ENCODE peak calls at places on chromosomes 13 and 19, in four cellular contexts. G is mesenchymal stem cell, Q is neuronal stem cell, R is H1. S is an unnamed sample.

GRCh38 chr13:44685641-44686040 is 109.5 kb upstream of the TSC22D1 start:
- DNase-seq in Q (no peak), R (no peak), G (no peak), S (no peak)

GRCh38 chr19:52535831-52536800 is 8.6 kb downstream of the ZNF808 start:
- DNase-seq in R (peak), Q (peak), G (peak), S (peak)

GRCh38 chr13:111565400-111565799 is 245.0 kb downstream of the TEX29 start:
- DNase-seq in Q (no peak), R (no peak), G (no peak), S (no peak)

GRCh38 chr13:98171806-98172569 is 5.1 kb downstream of the RNF113B start:
- DNase-seq in Q (no peak), G (peak), R (no peak), S (no peak)

GRCh38 chr19:38175422-38175821 is 48.6 kb downstream of the DPF1 start:
- DNase-seq in G (no peak), R (no peak), Q (no peak), S (no peak)

GRCh38 chr19:40466219-40467006 is at the start of gene SPTBN4:
- DNase-seq in Q (no peak), R (peak), G (no peak), S (peak)

GRCh38 chr19:13428352-13428751 is 77.9 kb downstream of the CACNA1A start:
- DNase-seq in Q (no peak), R (peak), G (no peak), S (peak)

GRCh38 chr13:95335667-95336066 is 34.4 kb upstream of the ABCC4 start:
- DNase-seq in R (no peak), Q (no peak), G (no peak), S (no peak)

GRCh38 chr13:41900918-41901317 is 60.0 kb downstream of the VWA8 start:
- DNase-seq in G (no peak), Q (no peak), R (no peak), S (no peak)

GRCh38 chr19:34431681-34432402 is 3.7 kb downstream of the UBA2 start:
- DNase-seq in G (peak), Q (no peak), R (no peak), S (peak)

GRCh38 chr13:37621811-37622361 is 23.3 kb upstream of the POSTN start:
- DNase-seq in Q (no peak), G (peak), R (no peak), S (no peak)

GRCh38 chr13:71522976-71523517 is 344.0 kb downstream of the DACH1 start:
- DNase-seq in R (no peak), Q (no peak), G (no peak), S (no peak)

GRCh38 chr19:4506449-4507149 is 11.7 kb downstream of the PLIN4 start:
- DNase-seq in Q (no peak), G (peak), R (no peak), S (peak)

GRCh38 chr13:112893570-112894422 is 75.2 kb upstream of the MCF2L start:
- DNase-seq in Q (peak), R (peak), G (peak), S (no peak)

GRCh38 chr13:97189943-97190342 is 32.2 kb upstream of the MBNL2 start:
- DNase-seq in Q (no peak), G (no peak), R (no peak), S (no peak)

GRCh38 chr19:55641376-55642152 is 762 bp downstream of the ZNF580 start:
- DNase-seq in G (peak), R (no peak), Q (no peak), S (no peak)

GRCh38 chr13:31046711-31047279 is 114.3 kb downstream of the TEX26 start:
- DNase-seq in Q (no peak), R (no peak), G (peak), S (no peak)

GRCh38 chr19:5369962-5370367 is 29.4 kb upstream of the PTPRS start:
- DNase-seq in R (peak), Q (peak), G (peak), S (peak)

GRCh38 chr13:113874579-113875428 is 10.9 kb upstream of the GAS6 start:
- DNase-seq in R (no peak), G (no peak), Q (no peak), S (no peak)

GRCh38 chr19:3723883-3724282 is 15.7 kb downstream of the TJP3 start:
- DNase-seq in Q (no peak), G (no peak), R (no peak), S (no peak)

GRCh38 chr19:14496849-14497346 is 971 bp upstream of the GIPC1 start:
- DNase-seq in Q (no peak), G (no peak), R (no peak), S (peak)

GRCh38 chr13:110479648-110480047 is 81.9 kb downstream of the RAB20 start:
- DNase-seq in Q (no peak), G (no peak), R (no peak), S (no peak)

GRCh38 chr19:47257411-47258169 is 1.3 kb downstream of the CCDC9 start:
- DNase-seq in G (no peak), R (no peak), Q (no peak), S (no peak)
- H2BK12ac ChIP-seq in G (no peak), R (peak), Q (no peak), S (peak)

GRCh38 chr13:67588607-67589006 is 358.5 kb upstream of the PCDH9 start:
- DNase-seq in R (no peak), Q (no peak), G (no peak), S (no peak)
- H3K4me3 ChIP-seq in R (no peak), Q (no peak), G (no peak), S (no peak)

GRCh38 chr19:42282036-42282762 is 13.1 kb downstream of the CIC start:
- DNase-seq in Q (no peak), R (peak), G (peak), S (no peak)
- H3K4ac ChIP-seq in Q (no peak), R (peak), G (peak), S (no peak)

DNA sequence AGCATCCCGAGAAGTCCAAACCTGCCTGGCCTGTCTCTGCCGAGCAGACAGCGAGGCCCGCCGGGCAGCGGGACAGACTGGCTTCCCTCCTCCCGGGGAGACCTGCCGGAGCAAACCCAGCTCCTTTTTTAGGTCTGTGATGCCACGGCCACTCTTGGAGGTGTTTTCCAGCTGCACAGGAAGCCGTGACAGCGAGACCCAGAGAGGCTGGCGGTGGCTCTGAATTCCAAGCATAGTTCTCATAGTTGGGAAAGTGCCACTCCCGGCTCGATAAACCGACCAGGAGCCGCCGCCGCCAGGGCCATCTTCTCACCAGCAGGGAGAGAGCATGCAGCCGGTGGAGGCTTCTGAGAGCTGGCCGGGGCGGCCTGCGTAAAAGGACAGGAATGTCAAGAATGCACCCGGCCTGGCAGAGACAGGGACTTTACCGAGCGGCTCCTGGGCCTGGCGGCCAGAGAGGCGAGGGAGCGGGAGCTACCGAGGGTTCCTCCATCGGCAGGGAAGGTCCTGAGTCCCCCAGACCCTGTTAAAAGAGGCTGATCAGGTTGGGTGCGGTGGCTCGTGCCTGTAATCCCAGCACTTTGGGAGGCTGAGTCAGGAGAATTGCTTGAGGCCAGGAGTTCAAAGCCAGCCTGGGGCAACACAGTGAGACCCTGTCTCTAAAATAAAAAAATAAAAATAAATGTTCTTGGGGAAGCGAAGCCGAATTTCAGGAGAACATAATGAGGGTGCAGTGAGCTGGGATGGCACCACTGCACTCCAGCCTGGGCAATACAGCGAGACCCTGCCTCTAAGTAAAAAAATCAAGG is 64.9 kb downstream of the GADD45B start:
- DNase-seq in R (peak), G (peak), Q (peak), S (peak)
- H2BK12ac ChIP-seq in R (peak), G (peak), Q (no peak), S (peak)

DNA sequence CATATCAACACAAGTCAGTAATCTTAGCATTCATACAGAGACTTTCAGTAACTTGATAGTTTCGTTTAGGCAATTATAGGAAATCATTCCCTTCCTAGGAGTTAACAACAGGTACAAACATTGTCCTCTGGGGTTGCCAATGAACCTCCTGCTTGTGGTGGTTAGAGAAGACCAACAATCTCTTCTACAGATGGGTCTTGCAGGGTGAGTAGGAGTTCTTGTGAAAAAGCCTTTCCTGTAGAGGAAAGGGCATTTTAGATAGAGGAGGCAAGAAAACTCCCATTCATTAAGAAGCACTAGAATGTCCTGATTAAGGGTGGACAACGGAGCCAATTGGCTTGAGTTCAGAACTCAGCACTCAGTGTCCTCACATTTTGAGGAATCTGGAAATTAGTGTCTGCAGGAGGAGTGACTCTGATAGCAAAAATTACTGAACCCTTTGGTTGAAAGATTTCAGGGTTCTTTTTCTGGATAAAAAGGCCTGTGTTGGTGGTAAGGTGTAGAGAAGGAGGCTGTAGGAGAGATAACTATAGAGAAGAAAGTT is 4.2 kb downstream of the WDFY2 start:
- DNase-seq in Q (no peak), G (no peak), R (no peak), S (no peak)
- H3K4me3 ChIP-seq in Q (no peak), G (no peak), R (no peak), S (no peak)

DNA sequence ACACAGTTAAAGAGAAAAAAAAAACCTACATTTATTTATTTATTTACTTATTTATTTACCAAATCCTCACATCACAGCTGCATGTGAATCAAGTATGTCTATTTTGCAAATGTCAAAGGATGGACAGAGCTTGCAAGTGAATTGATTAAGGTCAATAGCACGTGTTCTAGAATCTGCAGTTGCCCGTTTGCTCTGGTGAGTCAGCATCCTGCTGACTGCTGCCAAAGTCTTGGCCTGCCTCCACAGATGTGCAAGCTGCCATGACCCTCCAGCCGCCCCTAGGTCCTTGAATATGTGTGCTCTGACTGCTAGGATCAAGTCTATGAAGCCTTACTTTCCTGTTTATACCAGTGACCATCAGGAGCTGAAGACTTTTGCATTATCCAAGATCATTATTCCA is 320.6 kb downstream of the GPC5 start:
- DNase-seq in Q (no peak), G (peak), R (no peak), S (no peak)
- H3K4ac ChIP-seq in Q (no peak), G (no peak), R (no peak), S (no peak)

GRCh38 chr19:46211201-46211881 is 18.2 kb upstream of the IGFL1 start:
- DNase-seq in Q (no peak), R (peak), G (peak), S (peak)
- H2BK12ac ChIP-seq in Q (no peak), R (peak), G (no peak), S (peak)

GRCh38 chr19:8525401-8525684 is 11.4 kb upstream of the ZNF414 start:
- DNase-seq in G (no peak), R (peak), Q (peak), S (no peak)
- H3K4me3 ChIP-seq in G (peak), R (no peak), Q (no peak), S (no peak)

GRCh38 chr13:50323440-50324070 is 308.3 kb downstream of the KCNRG start:
- DNase-seq in R (no peak), G (peak), Q (no peak), S (peak)
- H3K4ac ChIP-seq in R (no peak), G (no peak), Q (no peak), S (no peak)

S was measured in trophoblast cell.